ENCODE peak calls at places on chromosomes 5 and 9, in four cellular contexts. I is HepG2, P is GM12878, N is SK-N-SH. C is an unnamed sample.

GRCh38 chr9:21989440-21990189 is 4.6 kb downstream of the CDKN2A start:
- DNase-seq in I (no peak), N (no peak), P (no peak), C (no peak)

GRCh38 chr9:21994526-21994995 is at the start of gene CDKN2B-AS1:
- DNase-seq in N (peak; percentile 85), I (no peak), P (no peak), C (no peak)

GRCh38 chr9:127955294-127956015 is 17.8 kb upstream of the DPM2 start:
- DNase-seq in I (peak; percentile 93), P (no peak), N (peak; percentile 79), C (peak; percentile 78)

GRCh38 chr9:97046228-97046627 is 7.3 kb upstream of the CTSV start:
- DNase-seq in P (no peak), I (peak; percentile 36), N (no peak), C (no peak)

GRCh38 chr9:12065050-12065449 is 628.1 kb upstream of the TYRP1 start:
- DNase-seq in N (no peak), I (no peak), P (no peak), C (no peak)

GRCh38 chr9:36151306-36152210 is 15.0 kb downstream of the GLIPR2 start:
- DNase-seq in P (peak; percentile 72), N (no peak), I (no peak), C (no peak)

GRCh38 chr5:103847060-103847459 is 284.5 kb upstream of the NUDT12 start:
- DNase-seq in N (no peak), P (no peak), I (no peak), C (no peak)

GRCh38 chr5:14406554-14406849 is 175.1 kb upstream of the OTULINL start:
- DNase-seq in P (no peak), N (no peak), I (no peak), C (no peak)

GRCh38 chr5:103942587-103943186 is 380.1 kb upstream of the NUDT12 start:
- DNase-seq in N (peak; percentile 17), I (no peak), P (no peak), C (no peak)

GRCh38 chr5:15499528-15500325 is at the start of gene FBXL7:
- DNase-seq in I (peak; percentile 4), P (no peak), N (peak; percentile 90), C (no peak)

GRCh38 chr9:101791938-101792337 is 53.5 kb upstream of the GRIN3A start:
- DNase-seq in N (peak; percentile 37), P (no peak), I (peak; percentile 31), C (peak; percentile 19)

GRCh38 chr5:95725937-95726810 is 5.0 kb upstream of the RHOBTB3 start:
- DNase-seq in I (no peak), P (no peak), N (no peak), C (no peak)

GRCh38 chr5:139075066-139076050 is 122.8 kb downstream of the SIL1 start:
- DNase-seq in P (no peak), I (no peak), N (no peak), C (no peak)

GRCh38 chr5:55519001-55519400 is 15.8 kb downstream of the PLPP1 start:
- DNase-seq in I (no peak), N (no peak), P (no peak), C (no peak)

GRCh38 chr5:159536626-159537025 is 206.3 kb upstream of the IL12B start:
- DNase-seq in I (no peak), N (no peak), P (no peak), C (no peak)

GRCh38 chr9:124218438-124219289 is 39.1 kb upstream of the NEK6 start:
- DNase-seq in P (peak; percentile 92), I (peak; percentile 30), N (no peak), C (peak; percentile 26)

GRCh38 chr9:79477955-79478751 is 93.6 kb upstream of the TLE4 start:
- DNase-seq in N (peak; percentile 21), I (peak; percentile 5), P (no peak), C (no peak)

GRCh38 chr5:140258016-140258415 is 44.9 kb downstream of the PFDN1 start:
- DNase-seq in P (no peak), N (no peak), I (no peak), C (no peak)

GRCh38 chr9:71812385-71812784 is 44.1 kb upstream of the CEMIP2 start:
- DNase-seq in N (no peak), I (no peak), P (no peak), C (no peak)

GRCh38 chr5:179699640-179700298 is 1.0 kb downstream of the CANX start:
- DNase-seq in I (peak; percentile 57), P (no peak), N (peak; percentile 48), C (peak; percentile 55)

DNA sequence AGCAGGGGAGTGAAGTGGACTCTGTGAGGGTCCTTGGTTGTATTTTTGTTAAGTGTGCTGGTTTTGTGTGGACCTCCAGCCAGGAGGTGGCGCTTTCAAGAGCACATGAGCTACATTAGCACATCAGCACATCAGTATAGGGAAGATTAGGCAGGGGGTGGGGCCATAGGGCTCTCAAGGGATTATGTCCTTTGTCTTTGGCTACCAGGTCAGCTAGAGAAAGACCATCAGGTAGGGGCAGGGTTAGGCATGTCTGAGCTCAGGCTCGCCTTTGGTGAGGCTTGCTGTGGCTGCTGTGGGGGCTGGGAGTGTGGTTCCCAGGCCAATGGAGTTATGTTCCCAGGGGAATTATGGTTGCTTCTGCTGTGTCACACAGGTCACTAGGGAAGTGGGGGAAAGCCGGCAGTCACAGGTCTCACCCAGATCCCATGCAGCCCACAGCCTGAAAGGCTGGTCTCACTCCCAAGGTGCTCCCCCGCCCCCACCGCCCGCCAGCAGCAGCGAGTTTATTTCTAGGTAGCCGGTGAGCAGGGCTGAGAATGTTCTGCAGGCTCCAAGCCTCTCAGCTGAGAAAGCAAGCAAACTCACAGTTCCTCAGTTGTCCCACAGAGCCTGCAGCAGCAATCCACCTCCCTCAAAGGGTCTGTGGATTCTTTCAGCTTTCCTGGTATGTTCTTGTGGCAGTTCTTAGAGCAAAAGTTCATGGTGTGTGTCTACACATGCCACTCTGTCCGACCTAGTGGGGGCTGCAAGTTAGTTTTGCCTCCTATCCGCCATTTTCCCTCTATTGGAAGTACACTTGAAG is 13.7 kb downstream of the OR1J1 start:
- DNase-seq in P (peak; percentile 45), I (peak; percentile 69), N (peak; percentile 27), C (peak; percentile 26)
- TF ChIP-seq NFIC in P (no peak), I (no peak), N (no peak), C (no peak)

DNA sequence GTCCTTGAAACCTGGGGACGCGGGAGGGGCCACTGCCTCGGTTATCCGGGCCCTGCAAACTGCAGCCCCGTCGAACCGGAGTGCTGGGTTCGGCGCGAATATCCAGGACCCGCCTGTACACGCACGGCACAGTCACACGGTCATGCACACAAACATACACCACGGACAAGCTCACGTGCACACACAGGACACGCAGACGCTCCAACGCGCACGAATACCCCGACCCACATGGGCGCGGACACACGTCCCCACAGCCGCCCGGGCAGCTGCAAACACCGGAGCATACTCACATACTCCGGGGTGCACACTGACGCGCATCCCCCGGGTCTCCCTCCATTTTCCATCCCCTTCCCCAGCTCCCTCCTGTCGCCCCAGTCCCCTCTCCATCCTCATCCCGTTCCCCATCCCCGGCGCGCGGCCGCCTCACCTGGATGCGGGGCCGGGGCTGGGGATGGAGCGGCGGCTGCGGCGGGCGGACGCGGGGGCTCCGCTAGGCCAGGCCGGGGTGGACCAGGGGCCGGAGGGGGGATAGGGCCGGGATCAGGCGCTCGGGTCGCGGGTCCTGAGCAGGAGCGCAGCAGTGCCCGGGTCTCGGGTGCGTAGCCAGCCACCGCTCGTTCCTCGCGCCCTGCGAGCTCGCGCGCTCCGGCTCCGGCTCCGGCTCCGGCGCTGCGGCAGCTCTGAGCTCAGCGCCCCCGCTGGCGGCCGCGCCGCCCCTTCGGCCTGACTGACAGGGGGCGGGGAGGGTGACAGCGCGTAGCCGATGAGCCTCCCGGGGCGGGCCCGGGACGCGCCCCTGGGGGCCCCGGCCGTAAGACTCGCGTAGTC is at the start of the genes EIF4E1B and SNCB:
- DNase-seq in N (peak; percentile 91), I (no peak), P (no peak), C (peak; percentile 89)
- TF ChIP-seq NFIC in N (no peak), I (no peak), P (no peak), C (no peak)

DNA sequence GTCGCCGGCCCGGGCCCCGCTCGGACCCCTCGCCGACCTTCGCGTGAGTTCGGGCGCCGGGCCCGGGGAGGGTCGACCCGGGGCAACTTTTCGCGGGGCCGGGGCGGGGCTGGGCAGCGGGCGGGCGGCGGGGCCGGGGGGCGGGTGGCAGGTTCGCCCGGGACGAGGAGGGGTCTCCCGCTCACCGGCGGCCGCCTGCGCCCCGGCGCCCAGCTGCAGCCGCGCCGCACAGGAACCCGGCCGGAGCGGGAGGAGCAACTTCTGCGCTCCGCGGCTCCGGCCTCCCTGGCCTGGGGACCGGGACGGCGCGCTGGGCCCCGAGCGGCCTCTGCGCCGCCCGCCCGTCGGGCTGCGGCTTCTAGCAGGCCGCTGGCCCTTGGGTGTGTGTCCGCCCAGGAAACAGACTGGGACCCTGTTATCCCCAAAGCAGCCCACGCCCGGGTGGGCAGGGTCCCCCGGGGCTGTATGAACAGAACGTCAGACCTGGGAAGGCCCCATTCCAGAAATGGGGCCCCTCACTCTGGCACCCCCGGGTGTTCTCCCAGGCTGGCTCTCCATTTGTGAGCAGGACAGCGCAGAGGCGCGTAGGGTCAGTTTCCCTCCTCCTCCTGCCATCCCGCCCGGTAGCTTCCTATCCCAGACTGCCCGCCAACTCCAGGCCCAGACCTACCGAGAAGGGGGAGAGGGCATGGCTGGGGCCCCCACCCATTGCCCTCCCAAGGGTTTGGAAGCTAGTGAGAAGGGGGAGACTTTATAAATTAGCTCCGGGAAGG is 685 bp downstream of the RXRA start:
- DNase-seq in I (no peak), N (peak; percentile 84), P (no peak), C (peak; percentile 62)
- TF ChIP-seq NFIC in I (no peak), N (no peak), P (no peak), C (no peak)

GRCh38 chr5:137822158-137822764 is 45.4 kb upstream of the MYOT start:
- DNase-seq in N (peak; percentile 60), P (no peak), I (peak; percentile 53), C (peak; percentile 9)
- TF ChIP-seq NFIC in N (no peak), P (no peak), I (no peak), C (no peak)

GRCh38 chr5:82313016-82313415 is 34.9 kb upstream of the RPS23 start:
- DNase-seq in N (no peak), P (no peak), I (no peak), C (no peak)
- TF ChIP-seq NFIC in N (no peak), P (no peak), I (no peak), C (no peak)

GRCh38 chr5:42494414-42494813 is 71.2 kb downstream of the GHR start:
- DNase-seq in I (no peak), N (no peak), P (no peak), C (no peak)
- TF ChIP-seq NFIC in I (no peak), N (no peak), P (no peak), C (no peak)

DNA sequence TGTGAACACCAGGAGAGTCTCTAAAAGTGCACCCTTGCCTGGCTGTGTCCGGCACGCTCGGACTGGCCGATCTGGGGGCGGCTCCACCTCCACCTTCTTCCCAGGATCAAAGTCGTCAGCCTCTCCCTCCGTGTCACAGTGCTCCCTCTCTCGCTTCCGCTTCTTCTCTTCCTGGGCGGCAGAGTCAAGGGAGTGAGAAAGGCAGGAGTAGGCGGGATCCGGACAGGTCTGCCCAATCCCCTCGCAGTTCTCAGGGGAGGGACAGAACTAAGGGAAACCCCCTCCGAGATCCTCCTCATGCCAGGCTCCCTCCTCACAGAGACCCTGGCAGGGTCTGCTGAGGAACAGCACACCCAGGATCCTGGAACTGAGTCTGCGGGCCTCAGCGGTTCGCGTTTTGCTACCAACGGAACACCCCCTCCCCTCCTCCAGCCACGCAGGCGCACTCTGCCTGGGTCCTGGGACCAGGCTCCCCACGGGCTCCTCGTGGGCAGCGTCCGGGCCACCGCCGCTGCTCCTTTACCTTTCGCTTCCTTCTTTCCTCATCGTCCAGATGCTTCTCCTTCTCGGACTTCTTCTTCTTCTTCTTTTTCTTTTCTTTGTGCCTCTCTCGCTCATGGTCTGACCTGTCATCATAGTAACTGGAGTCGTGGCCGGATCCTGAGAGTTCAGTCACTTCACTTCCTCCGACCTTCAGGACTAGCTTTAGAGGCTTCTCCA is 1.3 kb downstream of the BRD9 start:
- DNase-seq in I (peak; percentile 77), N (peak; percentile 92), P (no peak), C (peak; percentile 91)
- TF ChIP-seq NFIC in I (no peak), N (no peak), P (no peak), C (no peak)